ENCODE peak calls at places on chromosome 5, in six cellular contexts. W is NCI-H1436 treated with DMSO at 0.1 percent for 48 hours, Z is kidney, U is Calu3, K is sciatic nerve, N is A549. J is an unnamed sample.

GRCh38 chr5:111072949-111073682 is 1.6 kb downstream of the TSLP start:
- DNase-seq in W (no peak), N (no peak), U (peak), K (peak), Z (peak), J (peak)

GRCh38 chr5:141969783-141970741 is 1.2 kb downstream of the RNF14 start:
- DNase-seq in U (no peak), N (peak), K (no peak), Z (no peak), W (no peak), J (no peak)

GRCh38 chr5:180143656-180144364 is 65.2 kb downstream of the RASGEF1C start:
- DNase-seq in Z (no peak), W (no peak), N (no peak), U (no peak), K (peak), J (no peak)

GRCh38 chr5:72246954-72247442 is 73.0 kb downstream of the MRPS27 start:
- DNase-seq in Z (no peak), K (no peak), W (no peak), U (no peak), N (no peak), J (no peak)

GRCh38 chr5:137061382-137061781 is 437.7 kb downstream of the SPOCK1 start:
- DNase-seq in N (no peak), W (no peak), K (no peak), Z (no peak), U (no peak), J (no peak)

GRCh38 chr5:179165421-179166170 is 105.4 kb downstream of the ZNF354C start:
- DNase-seq in Z (peak), W (no peak), N (no peak), U (no peak), K (peak), J (no peak)

GRCh38 chr5:170120576-170120975 is 14.9 kb downstream of the FOXI1 start:
- DNase-seq in U (no peak), N (no peak), K (no peak), W (no peak), Z (no peak), J (no peak)

GRCh38 chr5:26940981-26941380 is 97.4 kb downstream of the CDH9 start:
- DNase-seq in Z (no peak), U (no peak), N (no peak), W (no peak), K (no peak), J (no peak)

GRCh38 chr5:72366324-72366976 is 46.3 kb downstream of the PTCD2 start:
- DNase-seq in K (peak), N (peak), W (no peak), Z (no peak), U (peak), J (no peak)

GRCh38 chr5:111447822-111448221 is 64.5 kb downstream of the STARD4 start:
- DNase-seq in W (no peak), Z (no peak), K (no peak), N (no peak), U (no peak), J (peak)

GRCh38 chr5:139459451-139459934 is 3.0 kb downstream of the ECSCR start:
- DNase-seq in W (no peak), K (no peak), N (no peak), U (peak), Z (no peak), J (no peak)

GRCh38 chr5:102867999-102868662 is 113.0 kb downstream of the PAM start:
- DNase-seq in K (no peak), Z (no peak), W (no peak), N (no peak), U (no peak), J (no peak)

GRCh38 chr5:1332461-1333001 is 12.4 kb downstream of the CLPTM1L start:
- DNase-seq in W (no peak), Z (peak), K (no peak), U (no peak), N (peak), J (no peak)

GRCh38 chr5:112584781-112585180 is 152.9 kb upstream of the APC start:
- DNase-seq in W (no peak), U (no peak), Z (no peak), N (no peak), K (no peak), J (no peak)

GRCh38 chr5:169706758-169707450 is 69.8 kb downstream of the DOCK2 start:
- DNase-seq in Z (no peak), U (no peak), K (no peak), W (no peak), N (peak), J (no peak)

GRCh38 chr5:45696206-45696836 is at the start of gene HCN1:
- DNase-seq in K (peak), N (peak), U (no peak), Z (peak), W (no peak), J (no peak)

GRCh38 chr5:1732955-1733354 is 66.7 kb downstream of the MRPL36 start:
- DNase-seq in N (no peak), K (no peak), Z (no peak), U (no peak), W (no peak), J (no peak)

GRCh38 chr5:168015506-168015905 is 275.9 kb upstream of the WWC1 start:
- DNase-seq in Z (no peak), W (no peak), U (no peak), K (no peak), N (no peak), J (no peak)

GRCh38 chr5:173498871-173499470 is 117.5 kb downstream of the BOD1 start:
- DNase-seq in Z (no peak), N (no peak), W (no peak), K (no peak), U (no peak), J (no peak)

GRCh38 chr5:111043712-111044506 is 27.6 kb upstream of the TSLP start:
- DNase-seq in U (no peak), K (no peak), N (no peak), Z (no peak), W (no peak), J (no peak)

GRCh38 chr5:179870403-179870903 is 11.8 kb upstream of the MRNIP start:
- DNase-seq in Z (peak), U (peak), N (peak), K (peak), W (no peak), J (no peak)

J was measured in NCI-H187.